ENCODE peak calls at places on chromosome 18, in five cellular contexts. N is retinal pigment epithelial cell, W is esophagus squamous epithelium, D is Peyer's patch, R is upper lobe of right lung. T is an unnamed sample.

GRCh38 chr18:22167471-22168151 is 1.8 kb upstream of the GATA6 start:
- DNase-seq in D (no peak), W (no peak), R (no peak), N (no peak), T (no peak)

GRCh38 chr18:37465922-37466321 is 99.7 kb downstream of the CELF4 start:
- DNase-seq in R (no peak), N (no peak), D (no peak), W (no peak), T (no peak)

GRCh38 chr18:36843784-36844183 is 14.9 kb downstream of the KIAA1328 start:
- DNase-seq in R (no peak), W (no peak), D (no peak), N (no peak), T (no peak)

GRCh38 chr18:21853020-21853419 is 112.4 kb downstream of the MIB1 start:
- DNase-seq in W (no peak), R (no peak), N (no peak), D (no peak), T (no peak)

GRCh38 chr18:60872434-60872833 is 460.8 kb upstream of the CDH20 start:
- DNase-seq in R (no peak), D (no peak), N (no peak), W (no peak), T (no peak)

GRCh38 chr18:2985628-2986027 is 27.3 kb downstream of the LPIN2 start:
- DNase-seq in R (no peak), D (no peak), N (no peak), W (no peak), T (no peak)

GRCh38 chr18:9638886-9639285 is 24.5 kb upstream of the PPP4R1 start:
- DNase-seq in R (no peak), W (no peak), D (no peak), N (no peak), T (no peak)

GRCh38 chr18:49476664-49477411 is 10.2 kb downstream of the C18orf32 start:
- DNase-seq in W (no peak), D (no peak), R (peak; percentile 68), N (peak; percentile 78), T (no peak)

GRCh38 chr18:10032331-10032979 is 118.6 kb downstream of the VAPA start:
- DNase-seq in R (no peak), N (no peak), D (no peak), W (no peak), T (peak; percentile 52)

GRCh38 chr18:5490753-5491240 is 53.0 kb downstream of the EPB41L3 start:
- DNase-seq in W (no peak), D (no peak), N (no peak), R (no peak), T (no peak)

GRCh38 chr18:30698571-30698970 is 344.0 kb downstream of the DSC3 start:
- DNase-seq in N (no peak), D (no peak), R (no peak), W (no peak), T (no peak)

GRCh38 chr18:58601468-58602266 is 27.2 kb downstream of the ALPK2 start:
- DNase-seq in R (no peak), N (no peak), W (no peak), D (no peak), T (no peak)

GRCh38 chr18:9950289-9951016 is 36.6 kb downstream of the VAPA start:
- DNase-seq in W (no peak), D (no peak), N (peak; percentile 57), R (no peak), T (no peak)

GRCh38 chr18:58908006-58908405 is 43.3 kb downstream of the ZNF532 start:
- DNase-seq in D (no peak), W (no peak), N (no peak), R (no peak), T (no peak)

GRCh38 chr18:63249781-63250180 is 69.8 kb downstream of the BCL2 start:
- DNase-seq in N (no peak), D (no peak), R (no peak), W (no peak), T (no peak)

GRCh38 chr18:21682276-21683051 is 22.1 kb downstream of the ABHD3 start:
- DNase-seq in D (no peak), N (no peak), W (no peak), R (no peak), T (no peak)

GRCh38 chr18:2910751-2911425 is 64.1 kb downstream of the EMILIN2 start:
- DNase-seq in W (no peak), N (no peak), D (peak; percentile 43), R (no peak), T (no peak)

GRCh38 chr18:3402962-3403585 is 46.9 kb upstream of the TGIF1 start:
- DNase-seq in W (no peak), D (no peak), N (peak; percentile 99), R (no peak), T (no peak)

GRCh38 chr18:3356614-3357013 is 93.4 kb upstream of the TGIF1 start:
- DNase-seq in R (no peak), N (no peak), W (no peak), D (no peak), T (no peak)

GRCh38 chr18:377088-377487 is 109.2 kb upstream of the THOC1 start:
- DNase-seq in W (no peak), N (no peak), R (no peak), D (no peak), T (no peak)

GRCh38 chr18:45441110-45441842 is 174.0 kb upstream of the SLC14A2 start:
- DNase-seq in N (no peak), W (no peak), D (no peak), R (no peak), T (no peak)

GRCh38 chr18:11992096-11992785 is 10.9 kb downstream of the IMPA2 start:
- DNase-seq in D (no peak), N (no peak), W (no peak), R (no peak), T (no peak)

GRCh38 chr18:8623549-8624106 is 14.4 kb downstream of the RAB12 start:
- DNase-seq in D (no peak), R (peak; percentile 76), N (no peak), W (no peak), T (no peak)

GRCh38 chr18:3713708-3714107 is 263.7 kb downstream of the TGIF1 start:
- DNase-seq in D (no peak), R (no peak), W (no peak), N (no peak), T (no peak)

GRCh38 chr18:48514786-48515185 is 24.0 kb upstream of the CTIF start:
- DNase-seq in D (no peak), W (no peak), N (no peak), R (no peak), T (no peak)

GRCh38 chr18:1294229-1294628 is 389.6 kb downstream of the ADCYAP1 start:
- DNase-seq in N (no peak), R (no peak), D (no peak), W (no peak), T (no peak)

GRCh38 chr18:46069524-46069923 is 2.5 kb downstream of the PSTPIP2 start:
- DNase-seq in R (no peak), W (no peak), D (no peak), N (no peak), T (no peak)

GRCh38 chr18:60069145-60069544 is 169.3 kb downstream of the PMAIP1 start:
- DNase-seq in D (no peak), R (no peak), N (no peak), W (no peak), T (no peak)

GRCh38 chr18:34330308-34330707 is 105.6 kb upstream of the NOL4 start:
- DNase-seq in W (no peak), D (no peak), R (no peak), N (no peak), T (no peak)

GRCh38 chr18:39945076-39945475 is 2010.0 kb upstream of the PIK3C3 start:
- DNase-seq in D (no peak), N (no peak), R (no peak), W (no peak), T (no peak)

DNA sequence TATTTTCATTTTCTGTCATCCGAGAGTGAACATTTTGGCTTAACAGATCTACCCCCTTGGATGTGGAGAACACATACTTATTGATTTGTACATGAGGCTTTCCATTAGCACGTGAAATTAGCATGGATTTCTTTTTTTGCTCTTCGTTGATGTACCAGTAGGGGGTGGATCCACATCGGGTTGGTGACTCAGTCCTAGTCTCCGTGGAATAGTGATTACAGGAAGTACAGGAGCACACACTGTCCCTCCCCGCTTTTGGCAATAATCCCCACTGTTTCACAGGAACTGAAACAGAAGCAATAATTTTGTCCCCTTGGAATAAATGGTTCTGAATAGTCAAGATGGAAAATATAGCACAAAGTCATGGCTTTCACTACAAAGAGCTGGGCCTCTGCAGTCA is 229.0 kb downstream of the GALR1 start:
- DNase-seq in R (no peak), W (no peak), N (no peak), D (peak; percentile 49), T (no peak)
- TF ChIP-seq CTCF in R (peak; percentile 17), W (no peak), N (no peak), D (no peak), T (no peak)

GRCh38 chr18:25310045-25310444 is 41.9 kb downstream of the ZNF521 start:
- DNase-seq in N (no peak), W (no peak), D (no peak), R (no peak), T (no peak)
- TF ChIP-seq CTCF in N (peak; percentile 39), W (no peak), D (no peak), R (peak; percentile 19), T (no peak)

GRCh38 chr18:7566244-7566586 is 901 bp upstream of the PTPRM start:
- DNase-seq in D (no peak), N (no peak), R (no peak), W (no peak), T (no peak)

GRCh38 chr18:7567487-7568425 is 640 bp downstream of the PTPRM start:
- DNase-seq in W (no peak), N (no peak), D (peak; percentile 56), R (peak; percentile 79), T (no peak)

GRCh38 chr18:7565677-7566076 is 1.4 kb upstream of the PTPRM start:
- DNase-seq in N (no peak), D (no peak), R (no peak), W (no peak), T (no peak)

GRCh38 chr18:7566587-7567486 is at the start of gene PTPRM:
- DNase-seq in N (no peak), W (peak; percentile 13), D (peak; percentile 81), R (peak; percentile 94), T (peak; percentile 21)

GRCh38 chr18:7568426-7568825 is 1.3 kb downstream of the PTPRM start:
- DNase-seq in D (no peak), R (peak; percentile 80), N (no peak), W (no peak), T (no peak)
- TF ChIP-seq CTCF in D (no peak), R (peak; percentile 15), N (peak; percentile 36), W (no peak), T (no peak)

GRCh38 chr18:13337369-13337768 is 118.8 kb downstream of the LDLRAD4 start:
- DNase-seq in N (no peak), R (no peak), D (no peak), W (no peak), T (no peak)

GRCh38 chr18:13335903-13336302 is 117.3 kb downstream of the LDLRAD4 start:
- DNase-seq in R (no peak), N (no peak), D (no peak), W (no peak), T (no peak)

GRCh38 chr18:13338318-13338717 is 119.8 kb downstream of the LDLRAD4 start:
- DNase-seq in N (no peak), D (no peak), R (no peak), W (no peak), T (no peak)

DNA sequence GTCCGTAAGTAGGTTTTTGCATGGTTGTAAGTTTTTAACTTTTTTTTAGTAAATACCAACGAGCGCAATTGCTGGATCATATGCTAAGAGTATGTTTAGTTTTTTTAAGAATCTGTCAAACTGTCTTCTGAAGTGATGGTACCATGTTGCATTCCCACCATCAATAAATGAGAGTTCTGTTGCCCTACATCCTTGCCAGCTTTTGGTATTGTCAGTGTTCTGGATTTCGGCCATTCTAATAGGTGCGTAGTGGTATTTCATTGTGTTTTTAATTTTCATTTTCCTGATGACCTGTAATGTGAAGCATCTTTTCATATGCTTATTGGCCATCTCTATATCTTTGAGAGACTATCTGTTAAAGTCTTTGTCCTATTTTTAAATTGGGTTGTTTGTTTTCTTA is 114.3 kb downstream of the LDLRAD4 start:
- DNase-seq in N (no peak), D (no peak), W (no peak), R (no peak), T (no peak)
- TF ChIP-seq CTCF in N (no peak), D (no peak), W (no peak), R (no peak), T (no peak)

T was measured in activated B cell treated with CpG ODN at 0.5 μM for 24 hours.